ENCODE peak calls at places on chromosome 21, in eight cellular contexts. I is H9; M is colonic mucosa; S is psoas muscle; A is suprapubic skin; B is CD8-positive, alpha-beta T cell; F is sigmoid colon; G is effector memory CD4-positive, alpha-beta T cell. V is an unnamed sample.

GRCh38 chr21:17925900-17926299 is 106.7 kb upstream of the C21orf91 start:
- DNase-seq in I (no peak), M (no peak), S (no peak), A (no peak), B (no peak), F (no peak), G (no peak), V (no peak)

GRCh38 chr21:33241846-33242245 is 12.1 kb downstream of the IFNAR2 start:
- DNase-seq in I (no peak), M (no peak), S (no peak), A (no peak), B (no peak), F (no peak), G (no peak), V (no peak)

GRCh38 chr21:29633766-29634165 is 306.0 kb downstream of the GRIK1 start:
- DNase-seq in I (no peak), M (no peak), S (no peak), A (no peak), B (no peak), F (no peak), G (no peak), V (no peak)

GRCh38 chr21:44024895-44025353 is 12.8 kb downstream of the TRAPPC10 start:
- DNase-seq in I (no peak), M (no peak), S (peak), A (peak), B (no peak), F (peak), G (no peak), V (no peak)

GRCh38 chr21:44891631-44892031 is 18.1 kb upstream of the PTTG1IP start:
- DNase-seq in I (no peak), M (no peak), S (no peak), A (no peak), B (no peak), F (no peak), G (no peak), V (peak)

GRCh38 chr21:42580076-42580792 is 66.6 kb downstream of the SLC37A1 start:
- DNase-seq in I (no peak), M (no peak), S (no peak), A (peak), B (no peak), F (peak), G (no peak), V (no peak)

GRCh38 chr21:21664871-21665270 is 666.7 kb downstream of the NCAM2 start:
- DNase-seq in I (no peak), M (no peak), S (no peak), A (no peak), B (no peak), F (no peak), G (no peak), V (no peak)

GRCh38 chr21:45768011-45768740 is 124.7 kb downstream of the PCBP3 start:
- DNase-seq in I (no peak), M (no peak), S (no peak), A (no peak), B (no peak), F (no peak), G (no peak), V (no peak)

GRCh38 chr21:45331521-45332257 is 44.0 kb upstream of the POFUT2 start:
- DNase-seq in I (peak), M (no peak), S (peak), A (no peak), B (no peak), F (peak), G (no peak), V (no peak)

GRCh38 chr21:42522771-42523170 is 9.1 kb downstream of the SLC37A1 start:
- DNase-seq in I (no peak), M (no peak), S (no peak), A (peak), B (no peak), F (peak), G (no peak), V (no peak)

GRCh38 chr21:34836933-34837505 is 168.2 kb downstream of the CLIC6 start:
- DNase-seq in I (no peak), M (no peak), S (no peak), A (no peak), B (no peak), F (no peak), G (no peak), V (no peak)
- H3K27ac ChIP-seq in I (no peak), M (no peak), S (peak), A (peak), B (no peak), F (no peak), G (no peak), V (no peak)

GRCh38 chr21:37412603-37413360 is 46.2 kb downstream of the DYRK1A start:
- DNase-seq in I (no peak), M (no peak), S (no peak), A (no peak), B (no peak), F (no peak), G (no peak), V (no peak)
- H3K27ac ChIP-seq in I (no peak), M (no peak), S (peak), A (no peak), B (no peak), F (no peak), G (no peak), V (no peak)

DNA sequence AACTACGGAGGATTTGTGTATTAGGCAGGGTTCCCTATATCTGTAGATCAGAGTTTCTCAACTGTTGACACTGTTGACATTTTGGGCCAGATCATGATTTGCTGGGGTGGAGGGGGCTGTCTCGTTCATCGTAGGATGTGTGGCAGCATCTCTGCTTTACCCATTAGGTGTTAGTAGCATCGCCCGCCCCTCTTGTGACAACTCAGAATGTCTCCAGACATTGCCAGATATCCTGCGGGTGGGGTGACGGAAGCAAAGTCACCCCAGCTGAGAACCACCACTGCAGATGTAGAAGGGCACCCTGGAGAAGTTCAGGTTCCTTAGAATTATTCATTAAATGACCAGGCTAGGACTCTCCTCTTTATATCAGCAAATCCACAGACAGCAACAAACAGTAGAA is 125.9 kb downstream of the CLIC6 start:
- DNase-seq in I (no peak), M (no peak), S (no peak), A (no peak), B (no peak), F (no peak), G (no peak), V (no peak)
- H3K27ac ChIP-seq in I (no peak), M (peak), S (peak), A (peak), B (no peak), F (peak), G (no peak), V (no peak)

GRCh38 chr21:15066231-15066577 is 1.4 kb upstream of the NRIP1 start:
- DNase-seq in I (no peak), M (no peak), S (no peak), A (no peak), B (no peak), F (no peak), G (no peak), V (no peak)

GRCh38 chr21:15063081-15063820 is 1.5 kb downstream of the NRIP1 start:
- DNase-seq in I (no peak), M (peak), S (no peak), A (no peak), B (no peak), F (no peak), G (no peak), V (no peak)

GRCh38 chr21:15063821-15064575 is 802 bp downstream of the NRIP1 start:
- DNase-seq in I (peak), M (peak), S (peak), A (peak), B (no peak), F (peak), G (no peak), V (peak)

GRCh38 chr21:15065381-15066230 is 806 bp upstream of the NRIP1 start:
- DNase-seq in I (peak), M (peak), S (peak), A (peak), B (peak), F (peak), G (peak), V (peak)

GRCh38 chr21:15064576-15065380 is at the start of gene NRIP1:
- DNase-seq in I (peak), M (peak), S (peak), A (peak), B (peak), F (peak), G (peak), V (peak)
- H3K27ac ChIP-seq in I (no peak), M (peak), S (peak), A (peak), B (peak), F (peak), G (peak), V (peak)

GRCh38 chr21:38917045-38917774 is 111.5 kb downstream of the ETS2 start:
- DNase-seq in I (no peak), M (no peak), S (no peak), A (no peak), B (no peak), F (peak), G (no peak), V (no peak)

GRCh38 chr21:38921511-38922215 is 115.9 kb downstream of the ETS2 start:
- DNase-seq in I (no peak), M (peak), S (no peak), A (no peak), B (no peak), F (no peak), G (no peak), V (no peak)

GRCh38 chr21:38922474-38922873 is 116.7 kb downstream of the ETS2 start:
- DNase-seq in I (no peak), M (no peak), S (no peak), A (no peak), B (no peak), F (no peak), G (no peak), V (no peak)

GRCh38 chr21:38918629-38919346 is 113.1 kb downstream of the ETS2 start:
- DNase-seq in I (no peak), M (no peak), S (no peak), A (no peak), B (no peak), F (peak), G (no peak), V (no peak)

GRCh38 chr21:38920631-38921398 is 115.1 kb downstream of the ETS2 start:
- DNase-seq in I (no peak), M (no peak), S (no peak), A (no peak), B (no peak), F (peak), G (no peak), V (no peak)
- H3K27ac ChIP-seq in I (no peak), M (peak), S (peak), A (peak), B (no peak), F (peak), G (no peak), V (no peak)

GRCh38 chr21:41418393-41418792 is 7.6 kb upstream of the MX1 start:
- DNase-seq in I (no peak), M (no peak), S (no peak), A (no peak), B (no peak), F (no peak), G (no peak), V (no peak)

GRCh38 chr21:41422546-41423372 is 3.3 kb upstream of the MX1 start:
- DNase-seq in I (no peak), M (no peak), S (no peak), A (no peak), B (no peak), F (no peak), G (no peak), V (no peak)

GRCh38 chr21:41419921-41420862 is 5.8 kb upstream of the MX1 start:
- DNase-seq in I (peak), M (peak), S (peak), A (peak), B (peak), F (peak), G (peak), V (peak)

GRCh38 chr21:41418956-41419680 is 6.9 kb upstream of the MX1 start:
- DNase-seq in I (no peak), M (no peak), S (no peak), A (peak), B (no peak), F (no peak), G (no peak), V (no peak)
- H3K27ac ChIP-seq in I (no peak), M (no peak), S (no peak), A (no peak), B (no peak), F (peak), G (no peak), V (no peak)

V was measured in CD8-positive, alpha-beta memory T cell.